ENCODE peak calls at places on chromosomes 13 and 19, in five cellular contexts. E is activated B cell treated with CpG ODN at 0.5 μM for 24 hours, W is left ventricle myocardium inferior, O is left lung, X is osteoblast. N is an unnamed sample.

GRCh38 chr19:10402441-10403038 is 802 bp downstream of the CDC37 start:
- DNase-seq in X (peak), W (peak), E (no peak), O (peak), N (peak)

GRCh38 chr13:49649244-49649962 is 21.1 kb downstream of the ARL11 start:
- DNase-seq in X (peak), W (no peak), E (no peak), O (no peak), N (no peak)

GRCh38 chr19:41563847-41564514 is 12.0 kb upstream of the CEACAM21 start:
- DNase-seq in O (no peak), X (peak), E (no peak), W (no peak), N (no peak)

GRCh38 chr19:54254195-54254906 is 2.7 kb downstream of the LILRB5 start:
- DNase-seq in O (no peak), W (no peak), X (peak), E (no peak), N (no peak)

GRCh38 chr19:6948884-6949283 is 61.5 kb downstream of the ADGRE1 start:
- DNase-seq in W (no peak), E (no peak), X (no peak), O (no peak), N (no peak)

GRCh38 chr13:27662738-27663470 is 41.2 kb downstream of the POLR1D start:
- DNase-seq in O (no peak), W (no peak), X (no peak), E (no peak), N (no peak)

GRCh38 chr19:10368101-10368803 is 12.1 kb downstream of the TYK2 start:
- DNase-seq in E (no peak), W (no peak), X (peak), O (no peak), N (no peak)

GRCh38 chr13:30143671-30144400 is 163.5 kb downstream of the KATNAL1 start:
- DNase-seq in E (no peak), X (peak), O (no peak), W (no peak), N (peak)

GRCh38 chr13:110271313-110271712 is 35.6 kb downstream of the COL4A1 start:
- DNase-seq in X (no peak), W (no peak), O (no peak), E (no peak), N (no peak)

GRCh38 chr13:80337011-80337688 is 3.8 kb downstream of the SPRY2 start:
- DNase-seq in W (no peak), O (no peak), X (peak), E (no peak), N (no peak)

GRCh38 chr19:49613374-49613773 is 22.4 kb downstream of the PRR12 start:
- DNase-seq in X (peak), E (no peak), W (no peak), O (no peak), N (no peak)

GRCh38 chr19:44757735-44758505 is 9.4 kb downstream of the BCL3 start:
- DNase-seq in O (peak), E (no peak), X (peak), W (peak), N (no peak)

GRCh38 chr19:50328257-50329145 is 676 bp downstream of the KCNC3 start:
- DNase-seq in W (no peak), X (peak), O (peak), E (peak), N (no peak)

GRCh38 chr13:36298535-36299068 is 988 bp upstream of the CCDC169 start:
- DNase-seq in W (no peak), E (no peak), O (no peak), X (no peak), N (no peak)

GRCh38 chr13:110475550-110476219 is 85.8 kb downstream of the RAB20 start:
- DNase-seq in O (no peak), E (no peak), X (no peak), W (no peak), N (no peak)

GRCh38 chr19:51047031-51047335 is 12.2 kb upstream of the KLK12 start:
- DNase-seq in W (no peak), E (no peak), O (no peak), X (no peak), N (no peak)

GRCh38 chr13:26473571-26474230 is 83.8 kb upstream of the WASF3 start:
- DNase-seq in X (no peak), W (no peak), O (no peak), E (no peak), N (no peak)

GRCh38 chr13:40115456-40115855 is 460.0 kb downstream of the COG6 start:
- DNase-seq in X (no peak), O (no peak), W (no peak), E (no peak), N (no peak)

GRCh38 chr19:30848626-30849322 is 476.6 kb downstream of the ZNF536 start:
- DNase-seq in E (no peak), W (no peak), O (no peak), X (no peak), N (no peak)

GRCh38 chr13:113359556-113359955 is 4.4 kb downstream of the GRTP1 start:
- DNase-seq in O (no peak), W (no peak), E (no peak), X (peak), N (no peak)

GRCh38 chr13:64073203-64073602 is 2657.6 kb upstream of the PCDH20 start:
- DNase-seq in E (no peak), O (no peak), W (no peak), X (no peak), N (no peak)

GRCh38 chr19:15072930-15073647 is 8.9 kb upstream of the OR1I1 start:
- DNase-seq in E (no peak), X (peak), O (no peak), W (no peak), N (no peak)

GRCh38 chr13:94557836-94558235 is 38.1 kb downstream of the TGDS start:
- DNase-seq in O (no peak), E (no peak), W (no peak), X (no peak), N (no peak)

GRCh38 chr13:37700887-37701286 is 102.3 kb upstream of the POSTN start:
- DNase-seq in X (no peak), W (no peak), E (no peak), O (no peak), N (no peak)

GRCh38 chr13:113895436-113895835 is 31.6 kb upstream of the GAS6 start:
- DNase-seq in W (no peak), O (no peak), X (no peak), E (no peak), N (no peak)

GRCh38 chr13:32390484-32390883 is 37.4 kb downstream of the N4BP2L1 start:
- DNase-seq in O (no peak), X (no peak), W (no peak), E (no peak), N (no peak)

GRCh38 chr13:113545931-113546516 is 38.5 kb upstream of the TFDP1 start:
- DNase-seq in X (peak), W (no peak), O (peak), E (no peak), N (no peak)

GRCh38 chr19:12834418-12834943 is at the start of gene RTBDN:
- DNase-seq in E (no peak), W (no peak), O (no peak), X (peak), N (no peak)

GRCh38 chr19:12836529-12836863 is 1.8 kb upstream of the MAST1 start:
- DNase-seq in W (no peak), X (no peak), O (no peak), E (no peak), N (no peak)

GRCh38 chr19:12834976-12835757 is 788 bp upstream of the RTBDN start:
- DNase-seq in W (no peak), X (peak), O (no peak), E (no peak), N (no peak)

GRCh38 chr19:12833418-12833746 is 997 bp downstream of the RTBDN start:
- DNase-seq in O (no peak), X (peak), W (no peak), E (no peak), N (no peak)

GRCh38 chr19:12833747-12834417 is 497 bp downstream of the RTBDN start:
- DNase-seq in E (no peak), O (no peak), X (peak), W (no peak), N (no peak)
- TF ChIP-seq CTCF in E (no peak), O (no peak), X (no peak), W (no peak), N (no peak)

GRCh38 chr19:35143231-35143715 is at the start of gene FXYD7:
- DNase-seq in W (no peak), O (no peak), X (peak), E (no peak), N (no peak)

GRCh38 chr19:35144259-35144599 is 1.2 kb downstream of the FXYD7 start:
- DNase-seq in E (no peak), W (no peak), O (no peak), X (peak), N (no peak)

GRCh38 chr19:35141627-35142401 is 1.2 kb upstream of the FXYD7 start:
- DNase-seq in E (no peak), W (no peak), X (peak), O (no peak), N (no peak)

GRCh38 chr19:35143818-35144217 is 763 bp downstream of the FXYD7 start:
- DNase-seq in O (no peak), E (no peak), X (peak), W (no peak), N (no peak)

GRCh38 chr19:35142531-35143230 is 374 bp upstream of the FXYD7 start:
- DNase-seq in O (no peak), E (peak), W (peak), X (peak), N (peak)
- TF ChIP-seq CTCF in O (peak), E (no peak), W (peak), X (no peak), N (peak)

DNA sequence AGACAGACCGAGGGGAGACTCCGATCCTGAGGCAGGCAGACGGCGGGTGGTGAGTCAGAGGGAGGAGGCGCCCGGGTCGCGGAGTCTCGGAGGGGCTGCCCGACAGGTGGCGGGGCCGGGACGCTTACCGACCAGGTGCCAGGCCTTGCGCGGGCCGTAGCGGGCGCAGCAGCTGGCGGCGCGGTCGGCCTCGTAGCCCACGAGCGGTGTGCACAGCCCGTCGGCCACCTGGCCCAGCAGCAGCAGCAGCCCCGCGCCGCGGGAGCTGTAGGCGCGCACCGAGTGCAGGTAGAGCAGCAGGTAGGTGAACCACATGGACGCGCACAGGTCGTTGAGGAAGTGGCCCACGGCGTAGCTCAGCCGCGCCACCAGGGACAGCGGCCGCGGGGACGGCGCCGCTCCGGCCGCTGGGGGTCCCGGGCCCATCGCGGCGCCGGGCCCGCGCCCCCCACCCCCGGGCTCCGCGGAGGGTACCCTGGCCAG is 367 bp downstream of the MFSD12 start:
- DNase-seq in W (no peak), E (peak), O (no peak), X (peak), N (no peak)
- TF ChIP-seq CTCF in W (peak), E (no peak), O (no peak), X (no peak), N (no peak)

DNA sequence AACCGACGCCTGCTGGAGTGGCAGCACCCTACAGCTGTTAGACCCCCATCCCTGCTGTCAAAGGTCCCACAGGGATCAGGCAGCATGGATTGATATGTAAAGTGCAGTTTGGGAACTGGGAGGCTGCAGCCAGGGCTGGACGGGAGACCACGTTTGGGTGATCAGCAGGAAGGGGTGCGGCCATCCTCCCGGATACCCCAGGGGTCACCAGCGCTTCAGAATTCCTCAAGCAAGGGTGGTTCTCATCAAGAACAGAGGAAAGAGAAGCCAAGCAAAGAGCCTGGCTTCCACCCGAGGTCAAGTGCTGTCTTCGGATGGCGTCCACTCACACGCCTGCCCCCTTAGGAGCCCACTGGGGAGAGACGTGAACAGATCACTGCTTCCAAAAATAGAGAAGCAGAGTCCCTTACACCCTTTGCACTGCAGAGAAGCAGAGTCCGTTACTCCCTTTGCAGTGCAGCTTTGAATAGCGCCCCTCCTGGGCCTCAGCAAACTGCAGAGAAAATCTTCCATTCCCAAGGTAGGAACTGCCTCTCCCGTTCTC is 35.5 kb downstream of the DHRS12 start:
- DNase-seq in O (no peak), W (no peak), X (peak), E (no peak), N (no peak)
- TF ChIP-seq CTCF in O (no peak), W (peak), X (no peak), E (no peak), N (no peak)

N was measured in HL-60.